ENCODE peak calls at places on chromosomes 7 and 10, in eight cellular contexts. C is lung, Q is heart left ventricle, X is lower leg skin, N is BE2C, S is BJ, R is IMR-90, Y is lower lobe of right lung. P is an unnamed sample.

GRCh38 chr10:91191581-91191919 is 28.9 kb upstream of the PCGF5 start:
- DNase-seq in N (no peak), Y (no peak), S (no peak), Q (no peak), R (no peak), X (peak; percentile 25), C (no peak), P (no peak)

GRCh38 chr10:113335603-113336002 is 217.2 kb upstream of the HABP2 start:
- DNase-seq in X (no peak), S (no peak), C (no peak), R (peak; percentile 1), Q (no peak), N (peak; percentile 24), Y (no peak), P (no peak)

GRCh38 chr7:102404005-102404861 is 8.1 kb downstream of the PRKRIP1 start:
- DNase-seq in Y (peak; percentile 57), C (peak; percentile 51), X (no peak), S (no peak), Q (no peak), R (peak; percentile 47), N (peak; percentile 40), P (peak; percentile 14)

GRCh38 chr7:72538856-72539255 is 126.7 kb upstream of the CALN1 start:
- DNase-seq in R (no peak), Q (no peak), Y (no peak), S (no peak), N (no peak), C (no peak), X (no peak), P (no peak)

GRCh38 chr10:118827466-118828155 is 72.8 kb upstream of the CACUL1 start:
- DNase-seq in S (no peak), Y (no peak), X (no peak), C (no peak), R (no peak), Q (no peak), N (no peak), P (no peak)

GRCh38 chr7:148914208-148914777 is 30.2 kb upstream of the EZH2 start:
- DNase-seq in Y (no peak), X (no peak), S (no peak), R (peak; percentile 85), N (no peak), C (no peak), Q (no peak), P (no peak)

GRCh38 chr10:35949820-35950219 is 307.7 kb upstream of the FZD8 start:
- DNase-seq in R (no peak), C (no peak), Y (no peak), X (no peak), S (no peak), N (no peak), Q (no peak), P (no peak)

GRCh38 chr10:44030681-44031080 is 354.2 kb downstream of the CXCL12 start:
- DNase-seq in R (no peak), X (no peak), Y (no peak), C (no peak), S (no peak), N (no peak), Q (no peak), P (no peak)

GRCh38 chr7:130598056-130598455 is 70.5 kb downstream of the COPG2 start:
- DNase-seq in R (no peak), X (no peak), Q (no peak), N (no peak), Y (no peak), C (no peak), S (no peak), P (no peak)

DNA sequence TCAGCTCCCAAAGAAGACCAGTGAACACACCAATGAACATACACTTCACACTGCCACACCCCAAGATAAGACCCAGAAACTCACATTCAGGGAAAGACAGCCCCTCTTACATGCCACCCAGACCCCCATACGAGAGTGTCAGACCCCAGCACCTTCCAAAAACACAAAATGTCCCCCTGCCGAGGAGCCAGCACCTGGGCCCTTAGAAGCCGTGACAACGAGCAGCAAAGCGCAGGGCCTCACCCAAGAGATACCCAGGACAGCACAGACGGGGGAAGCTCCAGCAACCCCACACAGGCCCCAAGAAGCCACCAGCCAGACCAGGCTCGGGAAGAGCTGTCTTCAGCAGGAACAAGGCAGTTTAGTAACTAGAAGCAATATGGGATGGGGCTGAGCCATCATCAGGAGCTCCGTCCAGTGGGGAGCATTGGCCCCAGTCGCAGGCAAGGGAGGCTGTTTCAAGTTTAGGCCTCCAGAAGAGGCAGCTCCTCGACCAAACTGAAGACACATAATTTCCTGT is 243.6 kb downstream of the PTPRN2 start:
- DNase-seq in R (no peak), X (no peak), Q (no peak), C (no peak), Y (no peak), S (no peak), N (no peak), P (no peak)
- H3K4me3 ChIP-seq in R (no peak overlapping the region), X (no peak overlapping the region), Q (no peak overlapping the region), C (no peak overlapping the region), Y (no peak overlapping the region), S (no peak overlapping the region), N (no peak overlapping the region), P (no peak overlapping the region)

DNA sequence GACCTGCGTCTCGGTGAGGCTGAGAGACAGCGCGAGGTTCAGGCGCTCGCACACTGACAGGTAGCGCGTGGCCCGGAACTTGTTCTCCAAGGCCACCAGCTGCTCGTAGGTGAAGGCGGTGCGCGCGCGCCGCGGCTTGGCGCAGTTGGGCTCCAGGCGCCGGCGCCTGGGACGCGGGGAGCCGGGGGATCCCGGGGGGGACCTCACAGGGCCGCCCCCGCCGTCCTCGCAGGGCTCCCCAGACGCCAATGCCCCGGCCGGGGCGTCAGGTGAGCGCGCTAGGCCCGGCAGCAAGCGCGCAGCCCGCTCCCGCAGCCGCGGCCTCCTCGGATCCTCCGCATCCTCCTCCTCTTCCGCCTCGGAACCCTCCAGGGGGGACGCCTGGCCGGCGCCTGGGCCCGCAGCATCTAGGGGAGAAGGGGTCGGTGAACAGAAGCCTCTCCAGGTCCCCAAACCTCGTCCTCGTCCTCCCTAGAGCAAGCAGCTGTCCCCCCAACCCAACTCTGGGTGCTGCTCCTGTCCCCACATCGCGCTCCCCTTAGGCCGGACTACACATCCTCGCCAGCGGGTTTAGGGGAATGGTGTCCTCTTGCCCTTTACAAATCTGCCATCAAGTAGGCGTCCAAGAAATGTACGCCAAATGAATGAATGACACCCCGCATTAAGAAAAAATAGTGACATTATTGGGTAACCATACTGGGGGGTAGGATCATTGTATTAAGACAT is 1.9 kb downstream of the NKX1-2 start:
- DNase-seq in N (no peak), C (no peak), Y (no peak), X (no peak), Q (no peak), R (no peak), S (no peak), P (no peak)
- TF ChIP-seq CTCF in N (no peak), C (no peak), Y (no peak), X (no peak), Q (no peak), R (no peak), S (no peak), P (no peak)

GRCh38 chr10:95295031-95295755 is 4.4 kb upstream of the PDLIM1 start:
- DNase-seq in X (peak; percentile 30), C (peak; percentile 61), Y (peak; percentile 78), Q (no peak), S (no peak), R (peak; percentile 60), N (peak; percentile 53), P (no peak)
- H3K4me3 ChIP-seq in X (no peak overlapping the region), C (no peak overlapping the region), Y (peak overlapping the region; percentile 55), Q (peak overlapping the region; percentile 56), S (peak overlapping the region; percentile 17), R (peak overlapping the region; percentile 5), N (peak overlapping the region; percentile 51), P (peak overlapping the region; percentile 48)

GRCh38 chr10:119928411-119928810 is 35.9 kb downstream of the SEC23IP start:
- DNase-seq in Y (no peak), N (no peak), C (no peak), Q (no peak), S (no peak), R (no peak), X (no peak), P (no peak)

GRCh38 chr10:119931873-119932272 is 39.3 kb downstream of the SEC23IP start:
- DNase-seq in S (no peak), X (no peak), N (no peak), R (no peak), Q (no peak), C (no peak), Y (no peak), P (no peak)

GRCh38 chr10:119932631-119933030 is 40.1 kb downstream of the SEC23IP start:
- DNase-seq in S (no peak), Q (no peak), N (no peak), X (no peak), R (no peak), C (no peak), Y (no peak), P (no peak)

GRCh38 chr10:119933179-119933578 is 40.6 kb downstream of the SEC23IP start:
- DNase-seq in X (no peak), C (no peak), N (peak; percentile 8), Q (no peak), Y (no peak), R (peak; percentile 3), S (no peak), P (no peak)
- TF ChIP-seq CTCF in X (no peak), C (no peak), N (peak; percentile 59), Q (no peak), Y (peak; percentile 11), R (peak; percentile 23), S (peak; percentile 31), P (peak; percentile 26)

P was measured in AG09309.